ENCODE peak calls at places on chromosomes 2 and 18, in nine cellular contexts. P is GM12865; Y is cardiac fibroblast; R is stomach; U is Calu3; B is AG10803; W is CD4-positive, alpha-beta T cell; A is mucosa of descending colon; D is epithelial cell of esophagus. Q is an unnamed sample.

GRCh38 chr2:116761864-116762263 is 1052.6 kb upstream of the DDX18 start:
- DNase-seq in U (no peak), A (no peak), Y (no peak), R (no peak), W (no peak), P (no peak), D (no peak), B (no peak), Q (no peak)

GRCh38 chr18:54150226-54150625 is 74.2 kb downstream of the MBD2 start:
- DNase-seq in R (no peak), A (no peak), P (no peak), Y (no peak), U (no peak), B (no peak), W (no peak), D (peak; percentile 83), Q (no peak)

GRCh38 chr2:232977438-232977971 is 35.6 kb downstream of the NGEF start:
- DNase-seq in A (no peak), Y (no peak), P (no peak), D (no peak), B (no peak), W (no peak), R (no peak), U (no peak), Q (no peak)

GRCh38 chr2:78615956-78616355 is 409.5 kb upstream of the REG3G start:
- DNase-seq in U (no peak), Y (no peak), R (no peak), D (no peak), B (no peak), P (no peak), W (no peak), A (no peak), Q (no peak)

GRCh38 chr2:3128786-3129185 is 248.8 kb downstream of the EIPR1 start:
- DNase-seq in R (no peak), W (no peak), A (no peak), D (no peak), B (no peak), Y (no peak), U (no peak), P (no peak), Q (no peak)

GRCh38 chr2:9262671-9263171 is 56.1 kb downstream of the ASAP2 start:
- DNase-seq in P (no peak), A (no peak), D (no peak), U (no peak), R (no peak), Y (peak; percentile 29), W (no peak), B (no peak), Q (no peak)

GRCh38 chr2:112004246-112004645 is 50.8 kb upstream of the TMEM87B start:
- DNase-seq in B (no peak), R (peak; percentile 36), P (peak; percentile 50), Y (no peak), D (no peak), W (no peak), A (peak; percentile 50), U (no peak), Q (peak; percentile 30)

GRCh38 chr2:192604295-192604694 is 409.6 kb upstream of the TMEFF2 start:
- DNase-seq in W (no peak), A (peak; percentile 6), P (no peak), B (no peak), U (no peak), Y (no peak), D (no peak), R (no peak), Q (no peak)

GRCh38 chr2:206275274-206276160 is 1.1 kb downstream of the ZDBF2 start:
- DNase-seq in W (peak; percentile 7), U (no peak), A (peak; percentile 11), P (peak; percentile 76), D (peak; percentile 36), R (no peak), Y (peak; percentile 79), B (peak; percentile 65), Q (peak; percentile 70)

GRCh38 chr2:4763009-4763408 is 929.2 kb upstream of the SOX11 start:
- DNase-seq in A (no peak), W (no peak), P (no peak), D (no peak), Y (no peak), R (no peak), B (no peak), U (no peak), Q (no peak)
- TF ChIP-seq CTCF in A (no peak), W (no peak), P (no peak), D (no peak), Y (no peak), R (no peak), B (no peak), U (no peak), Q (no peak)

DNA sequence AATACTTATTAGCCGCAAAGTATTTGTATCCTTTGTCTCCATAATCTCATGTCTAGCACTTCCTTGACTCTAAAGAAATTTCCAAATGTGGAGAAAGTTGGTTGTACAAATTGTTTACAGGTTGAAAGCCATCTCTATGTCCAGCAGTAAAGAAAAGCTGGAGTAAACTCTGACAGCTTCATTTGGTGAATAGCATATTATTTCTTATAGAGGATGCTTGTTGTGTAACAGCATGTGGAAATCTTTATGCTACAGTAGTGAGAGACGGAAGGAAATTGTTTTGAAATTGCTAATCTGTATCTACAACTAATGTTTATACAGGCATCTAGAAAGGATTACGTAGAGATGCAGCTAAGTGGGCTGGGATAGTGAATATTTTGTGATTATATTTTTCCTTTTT is 78.5 kb downstream of the UGGT1 start:
- DNase-seq in B (peak; percentile 23), P (no peak), Y (peak; percentile 86), A (no peak), R (no peak), D (no peak), W (no peak), U (no peak), Q (no peak)
- TF ChIP-seq CTCF in B (no peak), P (no peak), Y (no peak), A (no peak), R (no peak), D (no peak), W (no peak), U (no peak), Q (no peak)

GRCh38 chr2:274503-274902 is 9.8 kb downstream of the ACP1 start:
- DNase-seq in D (no peak), B (no peak), W (no peak), Y (no peak), U (peak; percentile 13), R (no peak), A (no peak), P (no peak), Q (no peak)
- TF ChIP-seq CTCF in D (no peak), B (no peak), W (no peak), Y (no peak), U (no peak), R (no peak), A (no peak), P (no peak), Q (no peak)

GRCh38 chr2:150484006-150484405 is 3.5 kb downstream of the RND3 start:
- DNase-seq in R (no peak), B (no peak), Y (peak; percentile 44), U (no peak), P (no peak), W (no peak), D (peak; percentile 52), A (no peak), Q (no peak)

GRCh38 chr2:150484461-150484931 is 3.0 kb downstream of the RND3 start:
- DNase-seq in R (no peak), Y (peak; percentile 52), D (peak; percentile 43), P (no peak), B (peak; percentile 57), W (no peak), A (peak; percentile 22), U (no peak), Q (no peak)

GRCh38 chr2:150485871-150486538 is 1.5 kb downstream of the RND3 start:
- DNase-seq in W (no peak), R (peak; percentile 80), A (peak; percentile 76), B (peak; percentile 84), P (no peak), Y (peak; percentile 88), D (peak; percentile 80), U (peak; percentile 72), Q (no peak)

GRCh38 chr2:150486539-150487484 is 655 bp downstream of the RND3 start:
- DNase-seq in B (no peak), U (no peak), A (peak; percentile 58), P (no peak), W (no peak), D (no peak), Y (peak; percentile 62), R (peak; percentile 50), Q (peak; percentile 24)

DNA sequence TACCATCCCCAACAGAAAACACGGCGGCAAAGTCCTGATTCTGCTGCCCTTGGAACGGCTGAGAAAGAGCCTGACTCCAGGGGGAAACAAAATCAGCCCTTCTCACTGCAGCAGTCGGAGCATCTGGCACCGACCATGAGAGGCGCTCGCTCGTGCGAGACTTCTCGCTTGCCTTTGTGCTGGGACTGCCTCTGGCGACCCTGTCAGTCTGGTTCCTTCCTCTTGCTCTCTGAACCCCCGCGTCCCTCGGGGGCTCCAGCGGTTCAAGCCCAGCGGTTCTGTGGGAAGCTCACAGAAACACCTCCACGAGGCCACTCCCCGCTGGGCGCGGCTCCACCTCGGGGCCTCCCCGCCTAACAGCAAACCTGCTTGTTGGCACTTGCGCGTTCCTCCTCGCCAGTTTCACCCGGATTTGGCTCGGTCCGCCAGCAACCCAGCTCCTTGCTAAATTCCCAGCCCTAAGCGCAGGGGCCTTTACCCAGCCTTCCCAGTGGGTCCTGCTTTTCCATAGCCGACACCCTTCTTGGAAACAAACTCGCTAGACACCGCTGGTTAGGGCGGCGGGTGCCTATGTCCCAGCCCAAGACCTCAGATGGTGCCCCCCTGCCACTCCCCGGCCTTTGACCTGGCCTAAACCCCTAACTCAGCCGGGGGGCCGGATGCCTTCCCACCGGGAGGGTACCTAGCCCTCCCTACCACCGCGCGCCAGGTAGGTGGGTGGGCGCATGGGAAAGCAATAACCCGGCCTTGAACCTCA is 2.2 kb downstream of the RND3 start:
- DNase-seq in P (peak; percentile 36), D (peak; percentile 88), Y (peak; percentile 73), A (peak; percentile 92), B (peak; percentile 73), W (no peak), R (peak; percentile 89), U (peak; percentile 84), Q (peak; percentile 19)
- TF ChIP-seq CTCF in P (peak; percentile 9), D (peak; percentile 14), Y (peak; percentile 22), A (no peak), B (peak; percentile 26), W (no peak), R (peak; percentile 12), U (no peak), Q (no peak)

DNA sequence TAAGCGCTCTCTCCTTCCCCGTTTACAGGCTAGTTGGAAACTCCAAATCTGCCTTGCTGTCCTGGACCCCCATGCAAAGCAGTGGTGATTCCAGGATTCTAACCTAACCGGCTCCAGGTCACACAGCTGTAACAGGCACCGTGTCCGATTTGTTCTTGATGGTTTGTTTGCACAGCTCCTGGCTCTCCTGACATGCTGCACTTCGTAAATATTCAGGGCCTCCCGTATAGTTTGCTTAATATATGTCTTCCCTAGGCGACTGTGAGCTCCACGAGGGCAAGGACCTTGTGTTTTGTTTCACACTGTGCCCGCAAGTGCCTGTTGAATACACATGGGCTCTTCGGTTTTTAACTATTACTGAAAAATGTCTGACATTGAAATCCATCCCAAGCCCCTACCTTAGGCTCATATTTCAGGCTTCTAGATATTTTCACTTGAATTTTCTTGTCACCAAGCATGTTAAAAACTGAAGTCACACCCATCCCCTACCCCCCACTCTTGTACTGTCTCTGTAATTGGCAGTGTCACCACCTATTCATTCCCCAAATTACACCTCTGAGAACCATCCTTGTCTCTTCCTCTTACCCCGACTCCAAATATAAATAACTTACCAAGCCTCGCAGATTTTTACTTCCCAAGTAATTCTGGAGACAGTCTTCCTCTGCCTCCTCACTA is 1.0 kb upstream of the PUM2 start:
- DNase-seq in D (no peak), A (peak; percentile 58), W (no peak), Y (no peak), B (no peak), R (peak; percentile 60), P (peak; percentile 41), U (no peak), Q (no peak)
- TF ChIP-seq CTCF in D (no peak), A (no peak), W (no peak), Y (no peak), B (no peak), R (no peak), P (no peak), U (no peak), Q (no peak)